ENCODE peak calls at places on chromosomes 7 and 10, in nine cellular contexts. One of them, this sample, is unnamed.

GRCh38 chr10:8499312-8499711 is 444.8 kb downstream of the GATA3 start:
- DNase-seq in dorsolateral prefrontal cortex: no peak
- DNase-seq in body of pancreas: no peak
- DNase-seq in breast epithelium: no peak
- DNase-seq in GM23248: no peak
- DNase-seq in esophagus muscularis mucosa: no peak
- DNase-seq in pancreas: no peak
- DNase-seq in skeletal muscle cell: no peak
- DNase-seq in OCI-LY7: no peak
- DNase-seq in this sample: no peak

GRCh38 chr7:8109196-8110022 is 140.8 kb downstream of the GLCCI1 start:
- DNase-seq in pancreas: no peak
- DNase-seq in skeletal muscle cell: peak
- DNase-seq in dorsolateral prefrontal cortex: no peak
- DNase-seq in breast epithelium: no peak
- DNase-seq in esophagus muscularis mucosa: no peak
- DNase-seq in body of pancreas: no peak
- DNase-seq in OCI-LY7: no peak
- DNase-seq in GM23248: peak
- DNase-seq in this sample: no peak

GRCh38 chr10:7525314-7526016 is 114.6 kb upstream of the SFMBT2 start:
- DNase-seq in esophagus muscularis mucosa: no peak
- DNase-seq in skeletal muscle cell: peak
- DNase-seq in dorsolateral prefrontal cortex: no peak
- DNase-seq in GM23248: peak
- DNase-seq in breast epithelium: no peak
- DNase-seq in body of pancreas: peak
- DNase-seq in OCI-LY7: peak
- DNase-seq in pancreas: peak
- DNase-seq in this sample: peak

GRCh38 chr10:112379635-112380296 is 5.8 kb downstream of the ACSL5 start:
- DNase-seq in OCI-LY7: no peak
- DNase-seq in esophagus muscularis mucosa: no peak
- DNase-seq in dorsolateral prefrontal cortex: no peak
- DNase-seq in body of pancreas: no peak
- DNase-seq in skeletal muscle cell: no peak
- DNase-seq in pancreas: no peak
- DNase-seq in GM23248: peak
- DNase-seq in breast epithelium: no peak
- DNase-seq in this sample: no peak

GRCh38 chr10:129501652-129502436 is 34.8 kb downstream of the MGMT start:
- DNase-seq in OCI-LY7: no peak
- DNase-seq in dorsolateral prefrontal cortex: no peak
- DNase-seq in GM23248: no peak
- DNase-seq in esophagus muscularis mucosa: peak
- DNase-seq in pancreas: no peak
- DNase-seq in skeletal muscle cell: no peak
- DNase-seq in breast epithelium: no peak
- DNase-seq in body of pancreas: peak
- DNase-seq in this sample: no peak

GRCh38 chr10:132897516-132898381 is 44.6 kb downstream of the CFAP46 start:
- DNase-seq in dorsolateral prefrontal cortex: peak
- DNase-seq in OCI-LY7: no peak
- DNase-seq in breast epithelium: peak
- DNase-seq in esophagus muscularis mucosa: no peak
- DNase-seq in GM23248: no peak
- DNase-seq in body of pancreas: peak
- DNase-seq in skeletal muscle cell: no peak
- DNase-seq in pancreas: no peak
- DNase-seq in this sample: no peak

GRCh38 chr7:121575194-121575766 is 179.2 kb upstream of the FAM3C start:
- DNase-seq in skeletal muscle cell: no peak
- DNase-seq in esophagus muscularis mucosa: no peak
- DNase-seq in breast epithelium: no peak
- DNase-seq in dorsolateral prefrontal cortex: no peak
- DNase-seq in body of pancreas: no peak
- DNase-seq in pancreas: no peak
- DNase-seq in GM23248: no peak
- DNase-seq in OCI-LY7: no peak
- DNase-seq in this sample: no peak

GRCh38 chr10:7161484-7162283 is 249.2 kb downstream of the SFMBT2 start:
- DNase-seq in dorsolateral prefrontal cortex: no peak
- DNase-seq in GM23248: no peak
- DNase-seq in OCI-LY7: no peak
- DNase-seq in body of pancreas: peak
- DNase-seq in skeletal muscle cell: peak
- DNase-seq in breast epithelium: no peak
- DNase-seq in esophagus muscularis mucosa: no peak
- DNase-seq in pancreas: no peak
- DNase-seq in this sample: no peak

GRCh38 chr7:140316165-140316661 is 82.1 kb downstream of the SLC37A3 start:
- DNase-seq in breast epithelium: peak
- DNase-seq in OCI-LY7: no peak
- DNase-seq in dorsolateral prefrontal cortex: peak
- DNase-seq in skeletal muscle cell: peak
- DNase-seq in body of pancreas: peak
- DNase-seq in GM23248: peak
- DNase-seq in pancreas: peak
- DNase-seq in esophagus muscularis mucosa: peak
- DNase-seq in this sample: peak

GRCh38 chr10:3375505-3375904 is 202.9 kb upstream of the PITRM1 start:
- DNase-seq in body of pancreas: no peak
- DNase-seq in GM23248: no peak
- DNase-seq in dorsolateral prefrontal cortex: no peak
- DNase-seq in esophagus muscularis mucosa: peak
- DNase-seq in breast epithelium: no peak
- DNase-seq in skeletal muscle cell: no peak
- DNase-seq in pancreas: no peak
- DNase-seq in OCI-LY7: no peak
- DNase-seq in this sample: no peak
- H3K4me3 ChIP-seq in body of pancreas: no peak
- H3K4me3 ChIP-seq in GM23248: no peak
- H3K4me3 ChIP-seq in dorsolateral prefrontal cortex: no peak
- H3K4me3 ChIP-seq in esophagus muscularis mucosa: no peak
- H3K4me3 ChIP-seq in breast epithelium: no peak
- H3K4me3 ChIP-seq in skeletal muscle cell: no peak
- H3K4me3 ChIP-seq in pancreas: no peak
- H3K4me3 ChIP-seq in OCI-LY7: no peak
- H3K4me3 ChIP-seq in this sample: no peak

GRCh38 chr10:96585726-96586418 is 940 bp downstream of the TM9SF3 start:
- DNase-seq in OCI-LY7: peak
- DNase-seq in body of pancreas: no peak
- DNase-seq in breast epithelium: no peak
- DNase-seq in dorsolateral prefrontal cortex: no peak
- DNase-seq in pancreas: no peak
- DNase-seq in skeletal muscle cell: no peak
- DNase-seq in GM23248: peak
- DNase-seq in esophagus muscularis mucosa: no peak
- DNase-seq in this sample: no peak

GRCh38 chr10:96586419-96587254 is at the start of gene TM9SF3:
- DNase-seq in breast epithelium: peak
- DNase-seq in skeletal muscle cell: peak
- DNase-seq in GM23248: peak
- DNase-seq in pancreas: peak
- DNase-seq in OCI-LY7: peak
- DNase-seq in esophagus muscularis mucosa: peak
- DNase-seq in dorsolateral prefrontal cortex: peak
- DNase-seq in body of pancreas: peak
- DNase-seq in this sample: peak

GRCh38 chr10:96588060-96588554 is 1.3 kb upstream of the TM9SF3 start:
- DNase-seq in esophagus muscularis mucosa: no peak
- DNase-seq in breast epithelium: no peak
- DNase-seq in skeletal muscle cell: no peak
- DNase-seq in body of pancreas: peak
- DNase-seq in dorsolateral prefrontal cortex: no peak
- DNase-seq in OCI-LY7: peak
- DNase-seq in GM23248: no peak
- DNase-seq in pancreas: no peak
- DNase-seq in this sample: no peak

GRCh38 chr10:96588601-96589419 is 2.0 kb upstream of the TM9SF3 start:
- DNase-seq in esophagus muscularis mucosa: no peak
- DNase-seq in body of pancreas: no peak
- DNase-seq in dorsolateral prefrontal cortex: no peak
- DNase-seq in pancreas: no peak
- DNase-seq in GM23248: peak
- DNase-seq in skeletal muscle cell: no peak
- DNase-seq in breast epithelium: no peak
- DNase-seq in OCI-LY7: no peak
- DNase-seq in this sample: no peak

DNA sequence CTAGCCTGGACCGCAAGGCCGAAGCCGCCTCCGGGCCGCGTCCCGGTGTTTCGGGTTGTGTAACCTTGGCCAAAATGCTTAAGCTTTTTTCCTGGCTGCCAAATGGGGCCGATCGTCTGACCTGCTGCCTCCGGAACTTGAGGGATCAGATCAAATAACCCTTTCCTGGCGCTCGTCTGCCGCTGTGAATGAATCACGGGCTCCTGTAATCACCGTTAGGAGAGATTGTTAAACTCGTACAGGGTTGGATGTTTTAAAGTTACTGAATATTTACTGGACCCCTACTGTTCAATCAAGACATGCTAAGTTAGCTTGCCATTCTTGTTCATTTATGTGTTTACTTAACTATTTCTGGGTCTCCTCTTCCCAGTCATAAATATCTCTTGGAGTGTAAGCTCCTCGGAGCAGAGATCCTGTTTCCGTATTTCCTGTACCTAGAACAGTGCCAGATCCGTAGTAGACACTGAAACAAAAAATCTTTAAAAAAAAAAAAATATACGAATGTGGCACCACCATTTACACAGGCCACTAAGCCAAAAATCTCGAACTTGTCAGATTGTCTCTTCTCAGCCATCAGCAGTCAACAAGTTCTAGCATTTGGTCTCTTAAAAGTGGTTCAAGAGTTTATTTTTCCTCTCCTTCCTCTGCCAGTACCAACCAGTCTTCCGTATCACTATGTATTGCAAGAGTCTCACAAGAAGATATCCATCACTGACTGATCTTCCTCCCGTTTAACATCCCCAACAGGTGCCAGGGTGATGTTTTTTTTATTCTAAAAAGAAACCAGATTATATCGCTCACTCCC is 645 bp upstream of the TM9SF3 start:
- DNase-seq in body of pancreas: peak
- DNase-seq in pancreas: peak
- DNase-seq in breast epithelium: no peak
- DNase-seq in skeletal muscle cell: peak
- DNase-seq in esophagus muscularis mucosa: peak
- DNase-seq in OCI-LY7: peak
- DNase-seq in GM23248: peak
- DNase-seq in dorsolateral prefrontal cortex: no peak
- DNase-seq in this sample: peak
- H3K4me3 ChIP-seq in body of pancreas: peak
- H3K4me3 ChIP-seq in pancreas: peak
- H3K4me3 ChIP-seq in breast epithelium: peak
- H3K4me3 ChIP-seq in skeletal muscle cell: peak
- H3K4me3 ChIP-seq in esophagus muscularis mucosa: peak
- H3K4me3 ChIP-seq in OCI-LY7: peak
- H3K4me3 ChIP-seq in GM23248: peak
- H3K4me3 ChIP-seq in dorsolateral prefrontal cortex: peak
- H3K4me3 ChIP-seq in this sample: peak

GRCh38 chr7:66219805-66220204 is 14.7 kb downstream of the TPST1 start:
- DNase-seq in breast epithelium: no peak
- DNase-seq in dorsolateral prefrontal cortex: no peak
- DNase-seq in GM23248: no peak
- DNase-seq in esophagus muscularis mucosa: no peak
- DNase-seq in body of pancreas: no peak
- DNase-seq in pancreas: no peak
- DNase-seq in OCI-LY7: no peak
- DNase-seq in skeletal muscle cell: no peak
- DNase-seq in this sample: no peak
- H3K4me3 ChIP-seq in breast epithelium: no peak
- H3K4me3 ChIP-seq in dorsolateral prefrontal cortex: no peak
- H3K4me3 ChIP-seq in GM23248: no peak
- H3K4me3 ChIP-seq in esophagus muscularis mucosa: no peak
- H3K4me3 ChIP-seq in body of pancreas: no peak
- H3K4me3 ChIP-seq in pancreas: no peak
- H3K4me3 ChIP-seq in OCI-LY7: no peak
- H3K4me3 ChIP-seq in skeletal muscle cell: no peak
- H3K4me3 ChIP-seq in this sample: no peak

GRCh38 chr7:95589766-95590165 is 6.5 kb downstream of the PDK4 start:
- DNase-seq in body of pancreas: no peak
- DNase-seq in GM23248: no peak
- DNase-seq in skeletal muscle cell: no peak
- DNase-seq in dorsolateral prefrontal cortex: no peak
- DNase-seq in breast epithelium: no peak
- DNase-seq in esophagus muscularis mucosa: no peak
- DNase-seq in OCI-LY7: no peak
- DNase-seq in pancreas: no peak
- DNase-seq in this sample: no peak

GRCh38 chr7:95589031-95589430 is 7.3 kb downstream of the PDK4 start:
- DNase-seq in esophagus muscularis mucosa: no peak
- DNase-seq in body of pancreas: no peak
- DNase-seq in OCI-LY7: no peak
- DNase-seq in skeletal muscle cell: no peak
- DNase-seq in breast epithelium: no peak
- DNase-seq in dorsolateral prefrontal cortex: no peak
- DNase-seq in pancreas: no peak
- DNase-seq in GM23248: no peak
- DNase-seq in this sample: no peak

GRCh38 chr7:95592570-95592969 is 3.7 kb downstream of the PDK4 start:
- DNase-seq in body of pancreas: no peak
- DNase-seq in dorsolateral prefrontal cortex: no peak
- DNase-seq in breast epithelium: no peak
- DNase-seq in skeletal muscle cell: no peak
- DNase-seq in OCI-LY7: no peak
- DNase-seq in GM23248: no peak
- DNase-seq in pancreas: no peak
- DNase-seq in esophagus muscularis mucosa: no peak
- DNase-seq in this sample: no peak

GRCh38 chr7:95593343-95593742 is 3.0 kb downstream of the PDK4 start:
- DNase-seq in esophagus muscularis mucosa: no peak
- DNase-seq in OCI-LY7: no peak
- DNase-seq in skeletal muscle cell: no peak
- DNase-seq in pancreas: no peak
- DNase-seq in body of pancreas: no peak
- DNase-seq in GM23248: no peak
- DNase-seq in breast epithelium: no peak
- DNase-seq in dorsolateral prefrontal cortex: no peak
- DNase-seq in this sample: no peak

DNA sequence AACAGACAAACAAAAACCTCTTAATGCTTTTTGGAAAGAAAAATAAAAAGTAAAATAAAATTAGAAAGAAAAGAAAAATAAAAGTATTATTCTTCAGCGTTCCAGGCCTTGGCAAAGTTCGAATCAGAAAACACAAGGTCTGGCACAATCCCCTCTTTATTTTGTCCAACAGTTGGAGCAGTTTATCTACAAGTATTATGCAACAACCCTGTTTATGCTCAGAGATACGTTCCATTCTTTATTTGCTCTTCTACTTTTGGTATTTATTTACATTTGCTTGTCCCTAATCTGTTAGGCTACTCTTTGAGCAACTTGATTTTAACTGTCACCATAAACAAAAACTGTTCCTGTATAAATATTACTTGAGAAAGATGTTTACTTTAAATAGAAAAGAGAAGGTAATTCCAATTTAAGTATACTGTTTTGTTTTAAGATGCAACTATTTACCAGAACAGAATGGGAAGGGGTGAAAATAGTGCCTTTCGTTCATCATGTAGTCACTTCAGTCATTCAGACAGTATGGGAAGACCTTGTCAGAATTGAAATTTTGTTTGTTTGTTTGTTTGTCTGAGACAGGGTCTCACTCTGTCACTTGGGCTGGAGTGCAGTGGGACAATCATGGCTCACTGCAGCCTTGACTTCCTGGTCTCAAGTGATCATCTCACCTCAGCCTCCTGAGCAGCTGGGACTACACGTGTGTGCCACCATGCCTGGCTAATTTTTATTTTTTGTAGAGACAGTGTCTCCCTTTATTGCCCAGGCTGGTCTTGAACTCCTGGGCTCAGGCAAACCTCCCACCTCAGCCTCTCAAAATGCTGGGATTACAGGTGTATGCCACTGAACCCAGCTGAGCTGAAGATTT is 5.7 kb downstream of the PDK4 start:
- DNase-seq in esophagus muscularis mucosa: no peak
- DNase-seq in OCI-LY7: no peak
- DNase-seq in pancreas: no peak
- DNase-seq in GM23248: no peak
- DNase-seq in body of pancreas: peak
- DNase-seq in skeletal muscle cell: no peak
- DNase-seq in breast epithelium: no peak
- DNase-seq in dorsolateral prefrontal cortex: no peak
- DNase-seq in this sample: no peak
- H3K4me3 ChIP-seq in esophagus muscularis mucosa: peak
- H3K4me3 ChIP-seq in OCI-LY7: no peak
- H3K4me3 ChIP-seq in pancreas: no peak
- H3K4me3 ChIP-seq in GM23248: no peak
- H3K4me3 ChIP-seq in body of pancreas: no peak
- H3K4me3 ChIP-seq in skeletal muscle cell: no peak
- H3K4me3 ChIP-seq in breast epithelium: peak
- H3K4me3 ChIP-seq in dorsolateral prefrontal cortex: peak
- H3K4me3 ChIP-seq in this sample: no peak